ENCODE peak calls at places on chromosome 6, in five cellular contexts. H is GM20000, M is fibroblast of lung, O is HCT116, P is GM13976. T is an unnamed sample.
A peak's percentile ranks its signal among the peaks of the same experiment; 100 is the strongest.

GRCh38 chr6:28693751-28694443 is 168.2 kb downstream of the GPX5 start:
- DNase-seq in M (no peak), H (no peak), O (no peak), P (no peak), T (peak; percentile 22)

GRCh38 chr6:27178860-27179259 is 68.6 kb upstream of the PRSS16 start:
- DNase-seq in O (no peak), H (no peak), P (no peak), M (no peak), T (peak; percentile 6)

GRCh38 chr6:144895890-144896289 is 610.8 kb downstream of the UTRN start:
- DNase-seq in H (no peak), M (no peak), P (no peak), O (no peak), T (no peak)

GRCh38 chr6:1513206-1513605 is 96.5 kb upstream of the FOXC1 start:
- DNase-seq in P (no peak), H (no peak), M (peak; percentile 46), O (no peak), T (no peak)

GRCh38 chr6:133595076-133595868 is 293.6 kb upstream of the TCF21 start:
- DNase-seq in O (no peak), M (peak; percentile 86), H (no peak), P (no peak), T (no peak)

GRCh38 chr6:63740709-63741108 is 105.1 kb downstream of the PHF3 start:
- DNase-seq in O (peak; percentile 65), P (no peak), M (peak; percentile 82), H (no peak), T (no peak)

GRCh38 chr6:126170433-126170832 is 169.5 kb upstream of the CENPW start:
- DNase-seq in O (no peak), H (no peak), M (no peak), P (no peak), T (no peak)

GRCh38 chr6:14880717-14881116 is 365.2 kb upstream of the JARID2 start:
- DNase-seq in P (no peak), H (no peak), M (peak; percentile 30), O (no peak), T (peak; percentile 12)

GRCh38 chr6:161057103-161058091 is 65.8 kb downstream of the MAP3K4 start:
- DNase-seq in O (no peak), P (no peak), H (no peak), M (no peak), T (no peak)

GRCh38 chr6:117531758-117532276 is 49.3 kb downstream of the DCBLD1 start:
- DNase-seq in O (no peak), M (no peak), H (no peak), P (no peak), T (no peak)

GRCh38 chr6:109093732-109094131 is 914 bp downstream of the SESN1 start:
- DNase-seq in H (no peak), M (no peak), O (no peak), P (no peak), T (no peak)

GRCh38 chr6:73515204-73516101 is 5.4 kb downstream of the EEF1A1 start:
- DNase-seq in O (no peak), M (peak; percentile 91), H (peak; percentile 50), P (peak; percentile 47), T (peak; percentile 39)

GRCh38 chr6:74976026-74976425 is 229.8 kb downstream of the COL12A1 start:
- DNase-seq in M (no peak), H (no peak), O (no peak), P (no peak), T (no peak)

GRCh38 chr6:13709698-13710551 is 1.7 kb downstream of the RANBP9 start:
- DNase-seq in M (peak; percentile 62), O (no peak), P (no peak), H (peak; percentile 42), T (no peak)

GRCh38 chr6:14814016-14814415 is 431.9 kb upstream of the JARID2 start:
- DNase-seq in O (no peak), P (no peak), H (no peak), M (no peak), T (no peak)

GRCh38 chr6:35919085-35919826 is 1.6 kb downstream of the SRPK1 start:
- DNase-seq in H (peak; percentile 45), O (no peak), P (peak; percentile 44), M (peak; percentile 56), T (no peak)

GRCh38 chr6:43457643-43458042 is 2.3 kb upstream of the DLK2 start:
- DNase-seq in M (no peak), P (no peak), H (no peak), O (no peak), T (no peak)

GRCh38 chr6:158999154-158999668 is 791 bp downstream of the RSPH3 start:
- DNase-seq in O (no peak), M (peak; percentile 11), H (no peak), P (no peak), T (no peak)

GRCh38 chr6:52098649-52099184 is 11.3 kb upstream of the PKHD1 start:
- DNase-seq in P (no peak), H (no peak), O (no peak), M (no peak), T (no peak)

GRCh38 chr6:158442309-158442705 is 117.6 kb upstream of the TMEM181 start:
- DNase-seq in H (no peak), O (no peak), P (no peak), M (no peak), T (no peak)

GRCh38 chr6:15255481-15256414 is 9.9 kb downstream of the JARID2 start:
- DNase-seq in H (no peak), O (no peak), P (no peak), M (no peak), T (no peak)

DNA sequence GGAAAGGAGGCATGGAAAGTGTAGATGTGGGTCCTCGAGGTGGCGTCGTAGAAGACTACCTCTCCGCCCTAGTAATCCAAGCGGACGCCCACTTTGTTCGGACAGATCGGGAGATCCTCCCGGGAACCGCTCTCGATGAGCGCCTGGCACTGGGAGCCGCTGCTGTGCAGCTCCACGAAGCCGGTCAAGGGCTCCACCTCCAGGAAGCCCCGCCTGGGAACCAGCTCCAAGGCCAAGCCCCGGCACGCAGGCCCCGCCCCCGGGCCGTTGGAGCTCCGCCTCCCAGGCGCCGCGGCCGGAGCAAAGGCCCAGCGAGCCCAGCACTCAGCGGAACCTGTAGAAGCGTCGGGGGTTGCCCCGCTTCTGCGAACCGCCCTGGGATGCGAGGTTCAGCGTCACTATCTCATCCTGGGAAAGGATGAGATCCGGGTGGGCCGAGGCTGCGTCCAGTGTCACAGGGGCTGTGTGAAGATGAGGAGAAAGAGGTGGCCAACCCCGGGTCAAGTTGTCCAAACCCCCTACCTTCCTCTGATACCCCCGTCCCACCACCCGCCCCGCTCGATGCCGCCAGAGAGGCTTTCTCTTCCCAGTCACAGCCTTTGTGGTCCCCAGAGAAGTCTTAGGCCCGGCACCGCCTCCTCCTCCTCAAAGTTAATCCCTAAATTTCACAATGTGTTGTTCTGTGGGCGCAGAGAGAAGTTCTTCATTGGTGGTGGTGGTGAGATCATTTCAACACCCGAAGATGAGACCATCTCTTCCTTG is 10.8 kb downstream of the TRIM31 start:
- DNase-seq in P (peak; percentile 88), M (peak; percentile 75), H (peak; percentile 89), O (peak; percentile 74), T (peak; percentile 82)
- TF ChIP-seq CTCF in P (no peak), M (peak; percentile 17), H (no peak), O (peak; percentile 15), T (no peak)

DNA sequence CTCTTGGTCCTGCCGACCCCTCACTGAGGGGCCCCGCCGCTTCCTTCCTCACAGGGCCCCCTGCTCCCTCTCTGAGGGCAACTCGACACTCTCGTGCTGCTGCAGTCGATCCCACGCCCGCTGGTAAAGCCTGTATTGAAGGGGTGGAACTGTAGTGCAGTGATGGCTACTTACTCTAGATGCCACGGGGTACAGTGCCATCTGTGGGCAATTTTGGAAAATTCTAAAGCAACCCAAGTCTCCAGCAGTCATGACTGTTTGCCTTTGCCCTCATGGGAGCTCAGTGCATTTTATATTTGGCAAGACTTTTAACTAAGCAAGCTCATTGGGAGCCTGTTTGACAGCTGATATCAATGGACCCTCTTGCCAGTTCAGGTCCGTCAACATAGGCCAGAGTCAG is 6.5 kb upstream of the C6orf136 start:
- DNase-seq in M (no peak), H (no peak), P (no peak), O (no peak), T (no peak)
- TF ChIP-seq CTCF in M (no peak), H (no peak), P (no peak), O (no peak), T (no peak)

GRCh38 chr6:83517500-83517899 is 5.2 kb downstream of the PRSS35 start:
- DNase-seq in H (no peak), M (no peak), O (no peak), P (no peak), T (no peak)

GRCh38 chr6:83514877-83515466 is 2.6 kb downstream of the PRSS35 start:
- DNase-seq in H (peak; percentile 49), P (peak; percentile 59), O (peak; percentile 57), M (peak; percentile 81), T (peak; percentile 47)

DNA sequence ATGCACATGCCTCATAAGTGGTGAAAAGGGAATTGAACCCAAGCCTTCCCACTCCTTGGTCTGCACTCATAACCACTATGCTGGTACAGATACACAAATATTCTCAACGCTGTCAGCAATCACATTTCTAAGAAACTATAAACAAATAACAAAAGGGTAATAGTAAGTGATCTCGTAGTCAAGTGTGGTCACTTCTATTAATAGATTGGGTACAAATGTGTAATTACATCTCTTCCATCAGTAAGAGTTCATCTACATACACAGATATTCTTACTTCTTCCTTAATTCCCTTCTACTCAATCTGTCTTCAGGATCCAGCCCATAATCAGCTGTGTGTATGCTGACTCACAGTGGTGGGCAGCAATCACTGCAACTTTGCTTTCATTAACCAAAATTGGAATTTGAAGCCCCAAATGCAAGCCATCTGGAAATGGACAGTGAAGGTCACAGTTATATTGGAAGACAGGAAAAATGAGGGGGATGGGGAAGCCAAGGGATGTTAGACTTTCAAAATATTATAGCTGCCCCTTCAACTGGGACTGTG is 6.7 kb downstream of the PRSS35 start:
- DNase-seq in P (no peak), M (peak; percentile 53), O (no peak), H (no peak), T (no peak)
- TF ChIP-seq CTCF in P (no peak), M (peak; percentile 56), O (peak; percentile 42), H (no peak), T (no peak)

GRCh38 chr6:20891161-20891560 is 356.9 kb downstream of the CDKAL1 start:
- DNase-seq in H (no peak), P (no peak), O (no peak), M (no peak), T (no peak)

GRCh38 chr6:20893415-20893814 is 359.2 kb downstream of the CDKAL1 start:
- DNase-seq in O (no peak), H (no peak), P (no peak), M (no peak), T (no peak)

DNA sequence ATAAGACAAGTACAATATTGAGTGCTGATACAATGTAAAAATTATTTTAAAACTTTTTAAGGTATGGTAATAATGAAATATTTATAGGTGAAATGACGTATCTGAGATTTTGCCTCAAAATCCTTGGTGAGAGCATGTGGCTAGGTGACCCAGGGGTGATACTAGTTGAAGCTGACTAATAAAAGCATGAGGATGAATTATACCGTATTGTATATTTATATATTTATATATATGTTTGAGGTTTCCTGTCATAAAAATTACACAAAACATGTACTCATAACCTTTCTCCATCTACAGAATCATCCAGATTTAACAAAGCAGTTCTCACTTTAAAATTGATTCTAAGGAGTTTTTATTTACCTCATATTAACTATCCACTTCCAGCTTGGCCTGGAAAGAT is 358.1 kb downstream of the CDKAL1 start:
- DNase-seq in M (no peak), O (no peak), P (no peak), H (no peak), T (no peak)
- TF ChIP-seq CTCF in M (no peak), O (no peak), P (no peak), H (no peak), T (no peak)

T was measured in endothelial cell.